ENCODE peak calls at places on chromosomes 2 and 18, in five cellular contexts. O is OCI-LY7; H is M059J; N is Right ventricle myocardium superior; X is stimulated activated CD4-positive, alpha-beta T cell treated with anti-CD3 and anti-CD28 coated beads, Interleukin-12 subunit alpha, Interleukin-12 subunit beta, amount 100 ng/mL, for 4 hours. U is an unnamed sample.

GRCh38 chr2:1147873-1148612 is 197.4 kb downstream of the SNTG2 start:
- DNase-seq in O (no peak), X (no peak), H (no peak), N (no peak), U (no peak)

GRCh38 chr2:158600155-158600802 is 143.5 kb downstream of the PKP4 start:
- DNase-seq in X (no peak), N (peak), H (peak), O (no peak), U (peak)

GRCh38 chr2:212998629-212999359 is 152.6 kb downstream of the IKZF2 start:
- DNase-seq in H (no peak), O (no peak), N (no peak), X (no peak), U (no peak)

GRCh38 chr2:169528271-169528701 is 18.8 kb downstream of the KLHL41 start:
- DNase-seq in O (peak), N (peak), X (peak), H (peak), U (peak)

GRCh38 chr2:142140434-142140845 is 9.6 kb upstream of the LRP1B start:
- DNase-seq in X (no peak), N (no peak), H (peak), O (peak), U (no peak)

GRCh38 chr2:142025394-142025793 is 105.4 kb downstream of the LRP1B start:
- DNase-seq in H (no peak), O (no peak), N (no peak), X (no peak), U (no peak)

GRCh38 chr2:238339814-238340213 is 19.5 kb downstream of the TRAF3IP1 start:
- DNase-seq in O (no peak), N (no peak), H (no peak), X (no peak), U (no peak)

GRCh38 chr2:206480161-206480560 is 36.8 kb downstream of the ADAM23 start:
- DNase-seq in N (no peak), X (no peak), H (no peak), O (no peak), U (no peak)

GRCh38 chr2:190843874-190844699 is 36.5 kb upstream of the GLS start:
- DNase-seq in X (no peak), N (no peak), H (peak), O (no peak), U (no peak)

GRCh38 chr2:139704606-139705005 is 924.4 kb upstream of the NXPH2 start:
- DNase-seq in X (no peak), H (no peak), O (no peak), N (no peak), U (no peak)

GRCh38 chr18:63982361-63982760 is 12.5 kb downstream of the SERPINB8 start:
- DNase-seq in H (no peak), N (no peak), O (no peak), X (no peak), U (no peak)

GRCh38 chr18:407825-408224 is 92.7 kb downstream of the COLEC12 start:
- DNase-seq in N (no peak), O (no peak), X (no peak), H (no peak), U (no peak)

GRCh38 chr2:59680863-59681262 is 872.6 kb downstream of the BCL11A start:
- DNase-seq in X (no peak), N (peak), H (peak), O (no peak), U (peak)

GRCh38 chr18:9419956-9420631 is 55.2 kb upstream of the RALBP1 start:
- DNase-seq in H (peak), X (no peak), N (no peak), O (no peak), U (no peak)

GRCh38 chr18:52278191-52278590 is 61.8 kb upstream of the DCC start:
- DNase-seq in X (no peak), H (no peak), N (no peak), O (no peak), U (no peak)

GRCh38 chr2:20443276-20443920 is 3.5 kb upstream of the RHOB start:
- DNase-seq in O (peak), N (no peak), H (peak), X (no peak), U (no peak)

GRCh38 chr2:218368621-218369153 is 12.0 kb downstream of the CATIP start:
- DNase-seq in X (no peak), O (no peak), N (peak), H (peak), U (no peak)